ENCODE peak calls at places on chromosome 4, in five cellular contexts. S is cardiac muscle cell, R is neuronal stem cell, V is neural progenitor cell, G is thoracic aorta. B is an unnamed sample. For H3K27me3, the result is how much of the 10 kb centered on the place peaks cover.

GRCh38 chr4:106803107-106803506 is 233.0 kb downstream of the DKK2 start:
- DNase-seq in S (no peak), G (no peak), R (no peak), V (no peak), B (no peak)

GRCh38 chr4:152590179-152591031 is 54.5 kb upstream of the FBXW7 start:
- DNase-seq in V (no peak), R (no peak), G (no peak), S (peak), B (no peak)

GRCh38 chr4:147777456-147778091 is 45.7 kb downstream of the ARHGAP10 start:
- DNase-seq in R (no peak), S (no peak), G (no peak), V (no peak), B (no peak)

GRCh38 chr4:83852085-83852451 is 316.2 kb downstream of the GPAT3 start:
- DNase-seq in R (no peak), G (no peak), V (no peak), S (peak), B (no peak)

GRCh38 chr4:87530868-87531267 is 1.7 kb upstream of the SPARCL1 start:
- DNase-seq in G (peak), V (no peak), S (peak), R (no peak), B (peak)

GRCh38 chr4:24213936-24214335 is 324.1 kb upstream of the PPARGC1A start:
- DNase-seq in R (no peak), G (no peak), S (no peak), V (no peak), B (no peak)

GRCh38 chr4:71240094-71240493 is 98.7 kb upstream of the SLC4A4 start:
- DNase-seq in V (no peak), S (no peak), G (no peak), R (no peak), B (no peak)

GRCh38 chr4:92497141-92497540 is 193.4 kb downstream of the GRID2 start:
- DNase-seq in G (no peak), R (no peak), V (no peak), S (no peak), B (no peak)

GRCh38 chr4:55752810-55753209 is 66.8 kb upstream of the EXOC1L start:
- DNase-seq in G (no peak), S (no peak), R (no peak), V (no peak), B (no peak)

GRCh38 chr4:25654971-25655963 is at the start of gene SLC34A2:
- DNase-seq in V (peak), R (peak), S (peak), G (no peak), B (no peak)

GRCh38 chr4:4395849-4396627 is 9.1 kb downstream of the NSG1 start:
- DNase-seq in V (peak), G (no peak), S (peak), R (no peak), B (peak)
- H3K27me3 ChIP-seq in V (under half), G (under half), S (under half), R (under half), B (half or more)

DNA sequence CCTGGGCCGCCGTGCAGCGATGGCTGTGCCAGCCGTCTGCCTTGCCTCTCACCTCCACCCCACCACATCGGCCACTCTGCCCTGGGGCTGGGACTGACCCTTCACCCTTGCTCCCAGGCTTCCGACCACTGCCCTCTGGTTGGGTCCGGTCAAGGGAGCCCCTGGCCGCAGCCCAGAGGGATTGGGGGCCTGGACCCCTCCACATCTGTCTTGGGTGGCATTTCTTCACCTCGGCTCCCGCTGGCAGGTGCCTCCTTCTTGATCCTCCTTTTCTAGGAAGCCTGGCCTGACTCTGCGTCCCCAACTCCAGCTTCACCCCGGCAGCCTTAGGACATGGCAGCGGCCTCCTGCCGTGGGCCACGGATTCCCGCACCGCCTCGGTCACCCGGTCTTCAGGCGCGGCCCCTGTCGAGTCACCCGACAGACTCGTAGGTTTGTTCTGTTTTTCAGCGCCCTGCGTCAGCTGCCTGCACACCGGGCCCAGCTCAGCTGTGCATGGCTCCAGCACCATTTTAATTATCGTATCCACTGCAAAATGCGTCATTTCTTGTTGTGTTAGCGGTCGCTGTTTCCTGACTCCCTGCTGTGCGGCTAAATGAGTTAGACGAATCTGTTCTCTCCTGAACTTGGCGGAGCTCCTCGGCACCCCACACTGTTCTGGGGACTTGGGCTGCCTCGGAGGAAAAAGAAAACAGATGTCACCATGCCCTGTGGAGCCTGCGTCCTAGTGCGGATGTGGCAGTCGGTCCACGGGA is 124.0 kb downstream of the FAM53A start:
- DNase-seq in G (no peak), V (no peak), S (no peak), R (no peak), B (no peak)
- H3K27me3 ChIP-seq in G (under half), V (under half), S (under half), R (under half), B (half or more)

GRCh38 chr4:100983426-100983825 is 363.9 kb downstream of the PPP3CA start:
- DNase-seq in S (no peak), R (no peak), G (no peak), V (no peak), B (no peak)
- H3K27me3 ChIP-seq in S (under half), R (under half), G (under half), V (under half), B (under half)

GRCh38 chr4:42708625-42709024 is 51.7 kb upstream of the ATP8A1 start:
- DNase-seq in V (no peak), R (no peak), G (no peak), S (no peak), B (no peak)

GRCh38 chr4:42710329-42710728 is 53.4 kb upstream of the ATP8A1 start:
- DNase-seq in S (no peak), V (peak), G (no peak), R (no peak), B (no peak)

GRCh38 chr4:42710761-42711160 is 53.9 kb upstream of the ATP8A1 start:
- DNase-seq in S (no peak), V (no peak), G (no peak), R (no peak), B (no peak)

GRCh38 chr4:42712854-42713253 is 55.9 kb upstream of the ATP8A1 start:
- DNase-seq in G (no peak), R (no peak), S (no peak), V (peak), B (no peak)

GRCh38 chr4:42709392-42710065 is 52.6 kb upstream of the ATP8A1 start:
- DNase-seq in V (no peak), S (no peak), G (no peak), R (no peak), B (no peak)
- H3K27me3 ChIP-seq in V (under half), S (under half), G (under half), R (under half), B (under half)

GRCh38 chr4:7999279-7999678 is 59.6 kb upstream of the AFAP1 start:
- DNase-seq in R (no peak), G (no peak), S (no peak), V (no peak), B (no peak)

GRCh38 chr4:7998447-7998846 is 58.8 kb upstream of the AFAP1 start:
- DNase-seq in V (no peak), G (no peak), S (no peak), R (no peak), B (no peak)

GRCh38 chr4:8000721-8001491 is 61.2 kb upstream of the AFAP1 start:
- DNase-seq in R (no peak), S (no peak), G (no peak), V (no peak), B (no peak)

GRCh38 chr4:8000247-8000646 is 60.6 kb upstream of the AFAP1 start:
- DNase-seq in V (no peak), G (no peak), R (no peak), S (no peak), B (no peak)

DNA sequence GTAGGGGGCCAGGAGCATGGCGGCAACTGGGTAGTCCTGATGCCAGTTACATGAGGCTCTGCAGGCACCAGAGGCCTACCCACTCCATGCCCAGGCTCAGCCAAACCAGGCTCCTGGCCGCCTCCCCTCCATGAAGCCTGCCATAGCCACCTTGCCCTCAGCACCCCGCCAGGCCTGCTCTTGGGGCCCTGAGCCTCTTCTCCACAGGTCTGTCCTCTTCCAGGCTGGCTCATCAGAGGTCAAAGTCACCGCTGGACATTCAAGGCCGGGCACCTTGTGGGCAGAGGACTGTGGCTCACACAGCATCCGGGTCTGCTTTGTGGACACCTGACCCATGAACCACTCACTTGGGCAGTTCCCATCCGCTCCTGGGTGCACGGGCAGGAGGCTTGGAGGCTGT is 60.0 kb upstream of the AFAP1 start:
- DNase-seq in R (no peak), S (no peak), V (no peak), G (no peak), B (peak)
- H3K27me3 ChIP-seq in R (under half), S (under half), V (under half), G (under half), B (under half)

DNA sequence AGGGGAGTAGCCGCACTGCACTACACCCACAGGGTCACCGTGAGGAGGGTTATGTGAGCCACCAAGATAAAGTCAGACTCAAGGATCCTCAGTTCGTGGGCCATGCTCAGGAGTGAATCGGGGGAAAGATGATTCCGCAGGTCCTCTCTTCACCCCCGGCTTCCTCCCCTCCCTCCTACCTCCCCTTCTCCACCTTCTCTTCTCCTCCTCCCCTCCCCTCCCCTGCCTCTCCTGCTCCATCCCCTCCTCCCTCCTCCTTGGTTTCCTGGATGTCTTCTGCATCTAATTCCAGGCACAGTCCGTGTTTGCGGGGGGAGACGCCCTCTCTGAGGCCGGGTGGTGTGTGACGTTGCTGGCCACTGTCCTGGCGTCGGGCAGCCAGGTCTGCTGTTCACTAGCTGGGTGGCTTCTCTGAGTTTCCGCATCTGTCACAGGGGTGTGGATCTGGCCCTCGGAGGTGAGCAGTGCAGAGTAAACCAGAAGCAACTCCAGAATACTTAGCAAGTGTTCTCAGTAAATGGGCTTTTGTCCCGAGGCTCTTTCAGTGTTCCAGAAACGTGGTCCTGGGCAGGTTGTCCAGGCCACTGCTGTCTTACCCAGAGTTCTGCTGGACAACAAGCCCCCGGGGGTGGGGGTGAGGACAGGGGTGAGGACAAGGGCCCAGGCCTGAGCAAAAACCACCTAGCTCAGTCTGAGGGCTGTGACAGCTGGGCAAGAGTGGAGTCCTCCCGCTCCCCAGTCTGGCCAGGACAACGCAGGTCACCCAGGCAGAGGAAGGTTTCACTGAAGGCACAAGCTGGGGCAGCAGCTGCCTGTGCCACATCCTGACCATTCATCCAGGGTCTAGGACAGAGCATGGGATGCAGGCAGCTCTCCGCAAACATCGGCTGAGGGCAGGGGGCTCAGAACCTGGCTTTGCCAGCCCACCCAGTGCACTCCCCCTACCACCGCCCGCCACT is 92.3 kb downstream of the PPP2R2C start:
- DNase-seq in S (no peak), R (no peak), V (no peak), G (no peak), B (no peak)
- H3K27me3 ChIP-seq in S (under half), R (under half), V (under half), G (under half), B (half or more)

GRCh38 chr4:119626943-119627266 is 1.7 kb downstream of the PDE5A start:
- DNase-seq in S (no peak), V (no peak), R (no peak), G (no peak), B (no peak)
- H3K27me3 ChIP-seq in S (under half), V (under half), R (under half), G (under half), B (under half)

GRCh38 chr4:1116837-1117236 is 3.5 kb upstream of the RNF212 start:
- DNase-seq in G (no peak), S (peak), R (no peak), V (no peak), B (no peak)
- H3K27me3 ChIP-seq in G (under half), S (half or more), R (under half), V (half or more), B (under half)

B was measured in psoas muscle.